ENCODE peak calls at places on chromosomes 1 and 21, in eight cellular contexts. One of them, this sample, is unnamed. For H3K4me1 and H3K9me3, the result is how much of the 10 kb centered on the place peaks cover.

GRCh38 chr1:36279110-36279788 is 26.9 kb upstream of the SH3D21 start:
- DNase-seq in heart left ventricle: no peak
- DNase-seq in HAP-1: no peak
- DNase-seq in DND-41: no peak
- DNase-seq in PC-9: no peak
- DNase-seq in pancreas: no peak
- DNase-seq in BE2C: no peak
- DNase-seq in small intestine: no peak
- DNase-seq in this sample: no peak

GRCh38 chr1:21933397-21934248 is 3.5 kb downstream of the HSPG2 start:
- DNase-seq in heart left ventricle: peak
- DNase-seq in HAP-1: no peak
- DNase-seq in DND-41: no peak
- DNase-seq in PC-9: no peak
- DNase-seq in pancreas: peak
- DNase-seq in BE2C: no peak
- DNase-seq in small intestine: no peak
- DNase-seq in this sample: peak

GRCh38 chr1:19430121-19431068 is 54.9 kb downstream of the CAPZB start:
- DNase-seq in heart left ventricle: no peak
- DNase-seq in HAP-1: no peak
- DNase-seq in DND-41: no peak
- DNase-seq in PC-9: peak
- DNase-seq in pancreas: no peak
- DNase-seq in BE2C: no peak
- DNase-seq in small intestine: peak
- DNase-seq in this sample: no peak

GRCh38 chr1:172399369-172400072 is 21.0 kb upstream of the C1orf105 start:
- DNase-seq in heart left ventricle: peak
- DNase-seq in HAP-1: peak
- DNase-seq in DND-41: no peak
- DNase-seq in PC-9: peak
- DNase-seq in pancreas: peak
- DNase-seq in BE2C: no peak
- DNase-seq in small intestine: peak
- DNase-seq in this sample: peak

GRCh38 chr1:184299076-184299790 is 87.6 kb upstream of the C1orf21 start:
- DNase-seq in heart left ventricle: no peak
- DNase-seq in HAP-1: no peak
- DNase-seq in DND-41: no peak
- DNase-seq in PC-9: no peak
- DNase-seq in pancreas: no peak
- DNase-seq in BE2C: peak
- DNase-seq in small intestine: no peak
- DNase-seq in this sample: no peak

GRCh38 chr1:163758977-163759670 is 437.4 kb downstream of the NUF2 start:
- DNase-seq in heart left ventricle: no peak
- DNase-seq in HAP-1: no peak
- DNase-seq in DND-41: no peak
- DNase-seq in PC-9: no peak
- DNase-seq in pancreas: no peak
- DNase-seq in BE2C: no peak
- DNase-seq in small intestine: no peak
- DNase-seq in this sample: no peak

GRCh38 chr1:198597690-198598430 is 41.0 kb upstream of the PTPRC start:
- DNase-seq in heart left ventricle: no peak
- DNase-seq in HAP-1: no peak
- DNase-seq in DND-41: no peak
- DNase-seq in PC-9: no peak
- DNase-seq in pancreas: no peak
- DNase-seq in BE2C: no peak
- DNase-seq in small intestine: no peak
- DNase-seq in this sample: no peak

GRCh38 chr1:109239580-109240068 is 9.7 kb upstream of the CELSR2 start:
- DNase-seq in heart left ventricle: no peak
- DNase-seq in HAP-1: peak
- DNase-seq in DND-41: peak
- DNase-seq in PC-9: peak
- DNase-seq in pancreas: no peak
- DNase-seq in BE2C: peak
- DNase-seq in small intestine: peak
- DNase-seq in this sample: peak

GRCh38 chr1:230236951-230237350 is 169.9 kb downstream of the GALNT2 start:
- DNase-seq in heart left ventricle: no peak
- DNase-seq in HAP-1: no peak
- DNase-seq in DND-41: no peak
- DNase-seq in PC-9: peak
- DNase-seq in pancreas: no peak
- DNase-seq in BE2C: no peak
- DNase-seq in small intestine: no peak
- DNase-seq in this sample: no peak

GRCh38 chr1:9270290-9270900 is 22.3 kb upstream of the SPSB1 start:
- DNase-seq in heart left ventricle: peak
- DNase-seq in HAP-1: no peak
- DNase-seq in DND-41: no peak
- DNase-seq in PC-9: no peak
- DNase-seq in pancreas: no peak
- DNase-seq in BE2C: no peak
- DNase-seq in small intestine: no peak
- DNase-seq in this sample: peak

GRCh38 chr21:19607983-19608668 is 1204.5 kb upstream of the TMPRSS15 start:
- DNase-seq in heart left ventricle: no peak
- DNase-seq in HAP-1: peak
- DNase-seq in DND-41: no peak
- DNase-seq in PC-9: no peak
- DNase-seq in pancreas: peak
- DNase-seq in BE2C: peak
- DNase-seq in small intestine: no peak
- DNase-seq in this sample: no peak

GRCh38 chr1:224747578-224747977 is 131.5 kb downstream of the CNIH3 start:
- DNase-seq in heart left ventricle: peak
- DNase-seq in HAP-1: no peak
- DNase-seq in DND-41: peak
- DNase-seq in PC-9: no peak
- DNase-seq in pancreas: no peak
- DNase-seq in BE2C: peak
- DNase-seq in small intestine: no peak
- DNase-seq in this sample: no peak

GRCh38 chr1:172976222-172977041 is 74.3 kb downstream of the TNFSF18 start:
- DNase-seq in heart left ventricle: no peak
- DNase-seq in HAP-1: no peak
- DNase-seq in DND-41: no peak
- DNase-seq in PC-9: peak
- DNase-seq in pancreas: peak
- DNase-seq in BE2C: no peak
- DNase-seq in small intestine: peak
- DNase-seq in this sample: peak

GRCh38 chr1:6222644-6223043 is 13.1 kb downstream of the ICMT start:
- DNase-seq in heart left ventricle: peak
- DNase-seq in HAP-1: no peak
- DNase-seq in DND-41: no peak
- DNase-seq in PC-9: no peak
- DNase-seq in pancreas: no peak
- DNase-seq in BE2C: no peak
- DNase-seq in small intestine: peak
- DNase-seq in this sample: no peak

GRCh38 chr1:21573971-21574458 is 64.8 kb downstream of the ALPL start:
- DNase-seq in heart left ventricle: peak
- DNase-seq in HAP-1: peak
- DNase-seq in DND-41: peak
- DNase-seq in PC-9: peak
- DNase-seq in pancreas: peak
- DNase-seq in BE2C: peak
- DNase-seq in small intestine: peak
- DNase-seq in this sample: peak

GRCh38 chr1:100390507-100390906 is 38.2 kb downstream of the CDC14A start:
- DNase-seq in heart left ventricle: no peak
- DNase-seq in HAP-1: no peak
- DNase-seq in DND-41: no peak
- DNase-seq in PC-9: no peak
- DNase-seq in pancreas: no peak
- DNase-seq in BE2C: no peak
- DNase-seq in small intestine: no peak
- DNase-seq in this sample: no peak
- H3K4me3 ChIP-seq in heart left ventricle: no peak
- H3K4me3 ChIP-seq in HAP-1: no peak
- H3K4me3 ChIP-seq in DND-41: no peak
- H3K4me3 ChIP-seq in PC-9: no peak
- H3K4me3 ChIP-seq in pancreas: no peak
- H3K4me3 ChIP-seq in BE2C: no peak
- H3K4me3 ChIP-seq in small intestine: no peak
- H3K4me3 ChIP-seq in this sample: no peak

GRCh38 chr1:236060286-236060685 is 4.6 kb downstream of the NID1 start:
- DNase-seq in heart left ventricle: no peak
- DNase-seq in HAP-1: no peak
- DNase-seq in DND-41: no peak
- DNase-seq in PC-9: no peak
- DNase-seq in pancreas: no peak
- DNase-seq in BE2C: no peak
- DNase-seq in small intestine: no peak
- DNase-seq in this sample: no peak
- H3K4me1 ChIP-seq in heart left ventricle: half or more
- H3K4me1 ChIP-seq in HAP-1: under half
- H3K4me1 ChIP-seq in DND-41: under half
- H3K4me1 ChIP-seq in PC-9: under half
- H3K4me1 ChIP-seq in pancreas: under half
- H3K4me1 ChIP-seq in BE2C: under half
- H3K4me1 ChIP-seq in small intestine: under half
- H3K4me1 ChIP-seq in this sample: under half

DNA sequence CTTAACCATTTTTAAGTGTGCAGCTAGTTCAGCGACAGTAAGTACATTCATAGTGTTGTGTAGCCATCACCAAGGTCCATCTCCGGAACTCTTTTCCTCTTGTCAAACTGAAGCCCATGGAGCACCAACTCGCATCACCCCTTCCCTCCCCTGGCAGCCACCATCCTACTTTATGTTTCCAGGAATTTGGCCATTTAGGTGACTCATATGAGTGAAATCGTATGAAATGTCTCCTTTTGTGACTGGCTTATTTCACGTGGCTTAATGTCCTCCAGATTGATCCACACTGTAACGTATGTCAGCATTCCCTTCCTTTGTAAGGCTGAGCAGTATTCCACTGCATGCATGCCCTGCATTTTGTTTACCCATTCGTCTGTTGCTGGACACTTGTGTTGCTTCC is 2.5 kb downstream of the COL6A2 start:
- DNase-seq in heart left ventricle: no peak
- DNase-seq in HAP-1: no peak
- DNase-seq in DND-41: no peak
- DNase-seq in PC-9: no peak
- DNase-seq in pancreas: no peak
- DNase-seq in BE2C: no peak
- DNase-seq in small intestine: no peak
- DNase-seq in this sample: no peak
- H3K9me3 ChIP-seq in heart left ventricle: under half
- H3K9me3 ChIP-seq in HAP-1: under half
- H3K9me3 ChIP-seq in DND-41: under half
- H3K9me3 ChIP-seq in PC-9: under half
- H3K9me3 ChIP-seq in pancreas: under half
- H3K9me3 ChIP-seq in BE2C: under half
- H3K9me3 ChIP-seq in small intestine: under half
- H3K9me3 ChIP-seq in this sample: under half

GRCh38 chr1:167249702-167250101 is 29.0 kb downstream of the POU2F1 start:
- DNase-seq in heart left ventricle: no peak
- DNase-seq in HAP-1: no peak
- DNase-seq in DND-41: no peak
- DNase-seq in PC-9: no peak
- DNase-seq in pancreas: no peak
- DNase-seq in BE2C: no peak
- DNase-seq in small intestine: no peak
- DNase-seq in this sample: no peak

GRCh38 chr1:167248707-167249642 is 28.3 kb downstream of the POU2F1 start:
- DNase-seq in heart left ventricle: no peak
- DNase-seq in HAP-1: no peak
- DNase-seq in DND-41: no peak
- DNase-seq in PC-9: no peak
- DNase-seq in pancreas: no peak
- DNase-seq in BE2C: no peak
- DNase-seq in small intestine: no peak
- DNase-seq in this sample: no peak

GRCh38 chr1:167250482-167250881 is 29.8 kb downstream of the POU2F1 start:
- DNase-seq in heart left ventricle: no peak
- DNase-seq in HAP-1: no peak
- DNase-seq in DND-41: no peak
- DNase-seq in PC-9: no peak
- DNase-seq in pancreas: no peak
- DNase-seq in BE2C: no peak
- DNase-seq in small intestine: no peak
- DNase-seq in this sample: no peak

GRCh38 chr1:167251482-167251881 is 30.8 kb downstream of the POU2F1 start:
- DNase-seq in heart left ventricle: no peak
- DNase-seq in HAP-1: no peak
- DNase-seq in DND-41: no peak
- DNase-seq in PC-9: no peak
- DNase-seq in pancreas: no peak
- DNase-seq in BE2C: no peak
- DNase-seq in small intestine: no peak
- DNase-seq in this sample: no peak

DNA sequence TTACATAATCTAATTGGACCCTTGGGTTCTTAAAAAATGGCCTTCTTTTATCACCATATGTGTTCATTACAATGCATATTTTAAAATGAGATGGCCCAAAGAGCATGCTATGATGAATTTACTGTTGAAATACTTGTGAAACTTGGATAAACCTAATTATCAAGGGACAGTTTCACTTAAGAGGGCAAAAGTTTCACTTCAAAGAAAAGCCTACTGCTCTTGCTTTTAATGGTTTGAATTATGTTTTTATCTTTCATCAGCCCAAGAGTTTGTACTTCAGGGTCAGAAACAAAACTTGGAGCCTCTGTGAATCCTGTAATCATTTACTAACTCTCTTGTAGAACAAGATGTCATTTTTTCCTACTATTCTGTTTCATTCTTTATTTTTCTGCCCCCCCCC is 32.3 kb downstream of the POU2F1 start:
- DNase-seq in heart left ventricle: no peak
- DNase-seq in HAP-1: no peak
- DNase-seq in DND-41: no peak
- DNase-seq in PC-9: no peak
- DNase-seq in pancreas: no peak
- DNase-seq in BE2C: no peak
- DNase-seq in small intestine: no peak
- DNase-seq in this sample: no peak
- H3K4me3 ChIP-seq in heart left ventricle: no peak
- H3K4me3 ChIP-seq in HAP-1: no peak
- H3K4me3 ChIP-seq in DND-41: no peak
- H3K4me3 ChIP-seq in PC-9: no peak
- H3K4me3 ChIP-seq in pancreas: no peak
- H3K4me3 ChIP-seq in BE2C: no peak
- H3K4me3 ChIP-seq in small intestine: no peak
- H3K4me3 ChIP-seq in this sample: no peak